ENCODE peak calls at places on chromosomes 3 and 15, in ten cellular contexts. W is adipocyte; U is cardiac fibroblast; Z is thoracic aorta; R is NCI-H1092; N is NCI-H748 treated with DMSO at 0.1 percent for 48 hours; C is GM19239; P is NCI-H524 treated with DMSO at 0.1 percent for 48 hours; G is EL; H is activated T-helper 1 cell treated with anti-CD3 and anti-CD28 coated beads, Interleukin-2, amount 50 U/mL, for 16 hours. K is an unnamed sample.

GRCh38 chr3:133489466-133490085 is 83.9 kb upstream of the CDV3 start:
- DNase-seq in P (no peak), N (no peak), Z (no peak), W (no peak), U (peak; percentile 42), R (no peak), C (no peak), H (no peak), G (no peak), K (no peak)

GRCh38 chr3:175325440-175325839 is 466.3 kb downstream of the NAALADL2 start:
- DNase-seq in G (no peak), P (no peak), U (no peak), Z (no peak), W (peak; percentile 51), N (no peak), R (no peak), C (no peak), H (no peak), K (no peak)

GRCh38 chr3:64889991-64890390 is 202.2 kb upstream of the ADAMTS9 start:
- DNase-seq in W (no peak), P (no peak), R (no peak), U (peak; percentile 39), H (no peak), Z (no peak), N (no peak), G (no peak), C (no peak), K (no peak)

GRCh38 chr3:196141866-196142673 is 60.2 kb upstream of the TFRC start:
- DNase-seq in G (no peak), U (no peak), C (no peak), H (no peak), N (no peak), Z (no peak), W (no peak), R (no peak), P (no peak), K (no peak)

GRCh38 chr3:126983653-126984390 is 907 bp downstream of the PLXNA1 start:
- DNase-seq in N (no peak), U (peak; percentile 36), Z (no peak), R (peak; percentile 51), P (no peak), H (peak; percentile 22), C (no peak), G (peak; percentile 36), W (peak; percentile 81), K (peak; percentile 40)

GRCh38 chr15:57436961-57437360 is 60.7 kb downstream of the CGNL1 start:
- DNase-seq in H (no peak), G (no peak), Z (no peak), C (no peak), P (no peak), N (no peak), U (no peak), W (no peak), R (no peak), K (peak; percentile 40)

GRCh38 chr3:114274929-114275328 is 18.9 kb upstream of the TIGIT start:
- DNase-seq in R (no peak), H (no peak), C (no peak), G (peak; percentile 25), N (no peak), W (peak; percentile 8), Z (no peak), U (peak; percentile 61), P (no peak), K (no peak)

GRCh38 chr15:84881520-84881830 is 3.0 kb upstream of the SLC28A1 start:
- DNase-seq in W (no peak), Z (no peak), R (no peak), C (no peak), H (no peak), U (no peak), G (no peak), P (no peak), N (no peak), K (no peak)

GRCh38 chr15:96336045-96336642 is 5.6 kb downstream of the NR2F2 start:
- DNase-seq in Z (no peak), R (no peak), P (no peak), W (peak; percentile 25), H (no peak), C (no peak), U (peak; percentile 39), N (no peak), G (peak; percentile 44), K (no peak)

GRCh38 chr3:149589332-149589731 is 68.5 kb downstream of the WWTR1 start:
- DNase-seq in W (no peak), G (peak; percentile 81), R (no peak), N (no peak), Z (no peak), H (no peak), C (no peak), U (peak; percentile 80), P (no peak), K (peak; percentile 42)

GRCh38 chr15:69603369-69604049 is 150.9 kb downstream of the RPLP1 start:
- DNase-seq in C (no peak), Z (no peak), U (no peak), P (no peak), N (no peak), G (no peak), R (no peak), H (no peak), W (no peak), K (no peak)

GRCh38 chr3:188217011-188217463 is 63.1 kb downstream of the LPP start:
- DNase-seq in R (no peak), G (no peak), N (no peak), Z (no peak), W (no peak), P (no peak), U (no peak), C (no peak), H (no peak), K (no peak)

GRCh38 chr3:69367586-69367985 is 18.3 kb downstream of the FRMD4B start:
- DNase-seq in H (no peak), P (no peak), C (no peak), N (no peak), U (no peak), Z (no peak), R (no peak), W (peak; percentile 54), G (no peak), K (no peak)

GRCh38 chr3:53688066-53688465 is 158.2 kb downstream of the CHDH start:
- DNase-seq in G (no peak), C (no peak), U (no peak), P (no peak), W (no peak), H (no peak), R (no peak), N (no peak), Z (no peak), K (no peak)

GRCh38 chr3:186784820-186785516 is 1.6 kb downstream of the EIF4A2 start:
- DNase-seq in G (peak; percentile 13), P (no peak), Z (no peak), N (no peak), H (no peak), W (no peak), U (peak; percentile 24), C (no peak), R (no peak), K (no peak)

K was measured in AG20443.